ENCODE peak calls at places on chromosomes 11 and 22, in nine cellular contexts. One of them, this sample, is unnamed. For H3K36me3 and H3K4me1, the result is how much of the 10 kb centered on the place peaks cover.

GRCh38 chr22:41367680-41368542 is 13.8 kb upstream of the TEF start:
- DNase-seq in left ventricle myocardium inferior: peak
- DNase-seq in Peyer's patch: no peak
- DNase-seq in left lung: peak
- DNase-seq in OCI-LY7: no peak
- DNase-seq in kidney: peak
- DNase-seq in colonic mucosa: peak
- DNase-seq in cardiac muscle cell: peak
- DNase-seq in CD8-positive, alpha-beta T cell: no peak
- DNase-seq in this sample: no peak

GRCh38 chr22:37155971-37156370 is 6.3 kb upstream of the IL2RB start:
- DNase-seq in left ventricle myocardium inferior: no peak
- DNase-seq in Peyer's patch: no peak
- DNase-seq in left lung: peak
- DNase-seq in OCI-LY7: no peak
- DNase-seq in kidney: peak
- DNase-seq in colonic mucosa: no peak
- DNase-seq in cardiac muscle cell: no peak
- DNase-seq in CD8-positive, alpha-beta T cell: no peak
- DNase-seq in this sample: no peak

GRCh38 chr11:665707-666281 is 28.7 kb downstream of the DRD4 start:
- DNase-seq in left ventricle myocardium inferior: no peak
- DNase-seq in Peyer's patch: no peak
- DNase-seq in left lung: no peak
- DNase-seq in OCI-LY7: no peak
- DNase-seq in kidney: no peak
- DNase-seq in colonic mucosa: no peak
- DNase-seq in cardiac muscle cell: peak
- DNase-seq in CD8-positive, alpha-beta T cell: no peak
- DNase-seq in this sample: no peak

GRCh38 chr22:37194750-37195149 is 6.7 kb upstream of the C1QTNF6 start:
- DNase-seq in left ventricle myocardium inferior: no peak
- DNase-seq in Peyer's patch: no peak
- DNase-seq in left lung: no peak
- DNase-seq in OCI-LY7: no peak
- DNase-seq in kidney: no peak
- DNase-seq in colonic mucosa: no peak
- DNase-seq in cardiac muscle cell: no peak
- DNase-seq in CD8-positive, alpha-beta T cell: no peak
- DNase-seq in this sample: no peak

GRCh38 chr11:113314389-113315301 is at the start of gene TTC12:
- DNase-seq in left ventricle myocardium inferior: peak
- DNase-seq in Peyer's patch: peak
- DNase-seq in left lung: peak
- DNase-seq in OCI-LY7: peak
- DNase-seq in kidney: peak
- DNase-seq in colonic mucosa: peak
- DNase-seq in cardiac muscle cell: peak
- DNase-seq in CD8-positive, alpha-beta T cell: peak
- DNase-seq in this sample: peak

GRCh38 chr22:31628969-31629723 is 32.9 kb downstream of the PISD start:
- DNase-seq in left ventricle myocardium inferior: no peak
- DNase-seq in Peyer's patch: no peak
- DNase-seq in left lung: peak
- DNase-seq in OCI-LY7: no peak
- DNase-seq in kidney: no peak
- DNase-seq in colonic mucosa: no peak
- DNase-seq in cardiac muscle cell: no peak
- DNase-seq in CD8-positive, alpha-beta T cell: peak
- DNase-seq in this sample: no peak

GRCh38 chr11:96307748-96308133 is 35.3 kb downstream of the MAML2 start:
- DNase-seq in left ventricle myocardium inferior: no peak
- DNase-seq in Peyer's patch: no peak
- DNase-seq in left lung: no peak
- DNase-seq in OCI-LY7: no peak
- DNase-seq in kidney: no peak
- DNase-seq in colonic mucosa: peak
- DNase-seq in cardiac muscle cell: peak
- DNase-seq in CD8-positive, alpha-beta T cell: no peak
- DNase-seq in this sample: no peak

GRCh38 chr22:48894064-48894671 is 933.5 kb downstream of the BRD1 start:
- DNase-seq in left ventricle myocardium inferior: no peak
- DNase-seq in Peyer's patch: no peak
- DNase-seq in left lung: peak
- DNase-seq in OCI-LY7: peak
- DNase-seq in kidney: no peak
- DNase-seq in colonic mucosa: peak
- DNase-seq in cardiac muscle cell: no peak
- DNase-seq in CD8-positive, alpha-beta T cell: no peak
- DNase-seq in this sample: no peak

GRCh38 chr11:106765849-106766248 is 252.4 kb downstream of the GUCY1A2 start:
- DNase-seq in left ventricle myocardium inferior: no peak
- DNase-seq in Peyer's patch: no peak
- DNase-seq in left lung: no peak
- DNase-seq in OCI-LY7: no peak
- DNase-seq in kidney: no peak
- DNase-seq in colonic mucosa: no peak
- DNase-seq in cardiac muscle cell: no peak
- DNase-seq in CD8-positive, alpha-beta T cell: no peak
- DNase-seq in this sample: no peak

GRCh38 chr11:2523821-2524391 is 79.1 kb downstream of the KCNQ1 start:
- DNase-seq in left ventricle myocardium inferior: peak
- DNase-seq in Peyer's patch: peak
- DNase-seq in left lung: peak
- DNase-seq in OCI-LY7: no peak
- DNase-seq in kidney: peak
- DNase-seq in colonic mucosa: no peak
- DNase-seq in cardiac muscle cell: no peak
- DNase-seq in CD8-positive, alpha-beta T cell: no peak
- DNase-seq in this sample: no peak

GRCh38 chr22:22196018-22196533 is 48.5 kb upstream of the VPREB1 start:
- DNase-seq in left ventricle myocardium inferior: no peak
- DNase-seq in Peyer's patch: no peak
- DNase-seq in left lung: no peak
- DNase-seq in OCI-LY7: peak
- DNase-seq in kidney: no peak
- DNase-seq in colonic mucosa: no peak
- DNase-seq in cardiac muscle cell: no peak
- DNase-seq in CD8-positive, alpha-beta T cell: no peak
- DNase-seq in this sample: no peak

GRCh38 chr22:23397008-23397617 is 183.0 kb downstream of the IGLL1 start:
- DNase-seq in left ventricle myocardium inferior: no peak
- DNase-seq in Peyer's patch: peak
- DNase-seq in left lung: no peak
- DNase-seq in OCI-LY7: no peak
- DNase-seq in kidney: no peak
- DNase-seq in colonic mucosa: no peak
- DNase-seq in cardiac muscle cell: no peak
- DNase-seq in CD8-positive, alpha-beta T cell: no peak
- DNase-seq in this sample: no peak

GRCh38 chr11:107962181-107962580 is 33.9 kb downstream of the RAB39A start:
- DNase-seq in left ventricle myocardium inferior: no peak
- DNase-seq in Peyer's patch: no peak
- DNase-seq in left lung: no peak
- DNase-seq in OCI-LY7: no peak
- DNase-seq in kidney: no peak
- DNase-seq in colonic mucosa: no peak
- DNase-seq in cardiac muscle cell: peak
- DNase-seq in CD8-positive, alpha-beta T cell: no peak
- DNase-seq in this sample: no peak

GRCh38 chr22:27185903-27186302 is 528.5 kb downstream of the MIAT start:
- DNase-seq in left ventricle myocardium inferior: no peak
- DNase-seq in Peyer's patch: no peak
- DNase-seq in left lung: no peak
- DNase-seq in OCI-LY7: no peak
- DNase-seq in kidney: peak
- DNase-seq in colonic mucosa: no peak
- DNase-seq in cardiac muscle cell: no peak
- DNase-seq in CD8-positive, alpha-beta T cell: no peak
- DNase-seq in this sample: no peak

GRCh38 chr11:65112551-65113360 is 1.1 kb downstream of the TM7SF2 start:
- DNase-seq in left ventricle myocardium inferior: peak
- DNase-seq in Peyer's patch: peak
- DNase-seq in left lung: peak
- DNase-seq in OCI-LY7: peak
- DNase-seq in kidney: peak
- DNase-seq in colonic mucosa: peak
- DNase-seq in cardiac muscle cell: no peak
- DNase-seq in CD8-positive, alpha-beta T cell: peak
- DNase-seq in this sample: peak

DNA sequence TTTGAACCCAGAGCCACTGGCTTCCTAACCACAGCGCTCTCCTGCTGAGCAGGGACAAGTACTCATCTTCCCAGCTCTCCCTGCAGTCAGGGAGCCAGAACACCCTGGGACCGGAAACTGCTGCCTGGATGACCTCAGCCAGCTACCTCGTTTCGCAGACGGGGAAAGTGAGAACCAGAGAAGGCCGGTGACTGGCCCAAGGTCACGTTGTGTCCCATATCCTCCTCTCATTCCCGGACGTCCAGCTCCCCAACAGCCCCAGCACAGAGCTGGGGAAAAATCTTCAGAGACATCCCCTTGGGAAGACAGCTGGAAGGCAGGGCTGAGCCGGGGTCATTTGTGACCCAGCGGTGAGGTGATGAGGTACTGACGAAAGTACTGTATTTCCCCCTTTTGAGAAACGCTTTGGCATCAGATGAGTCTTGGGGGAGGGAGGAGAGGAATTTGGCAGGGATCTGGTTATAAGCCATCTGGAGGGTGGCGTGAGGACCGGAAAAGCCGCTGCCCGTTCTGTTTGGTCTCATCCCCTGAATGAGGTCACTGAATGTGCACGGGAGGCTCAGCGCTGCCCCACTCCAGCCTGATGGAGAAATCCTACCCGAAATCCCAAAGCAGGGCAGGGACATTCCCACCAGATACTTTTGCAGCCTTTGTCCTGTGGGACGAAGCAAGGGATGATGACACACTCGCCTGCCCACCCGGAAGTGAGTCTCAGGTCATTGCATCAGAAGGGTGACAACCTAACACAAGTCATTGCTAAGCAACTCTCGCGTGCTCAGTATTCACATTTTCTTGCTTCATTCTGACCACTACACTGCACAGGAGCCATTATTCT is 41.1 kb downstream of the LIF start:
- DNase-seq in left ventricle myocardium inferior: peak
- DNase-seq in Peyer's patch: no peak
- DNase-seq in left lung: no peak
- DNase-seq in OCI-LY7: no peak
- DNase-seq in kidney: peak
- DNase-seq in colonic mucosa: no peak
- DNase-seq in cardiac muscle cell: peak
- DNase-seq in CD8-positive, alpha-beta T cell: no peak
- DNase-seq in this sample: no peak
- H3K27ac ChIP-seq in left ventricle myocardium inferior: peak
- H3K27ac ChIP-seq in Peyer's patch: peak
- H3K27ac ChIP-seq in left lung: peak
- H3K27ac ChIP-seq in OCI-LY7: no peak
- H3K27ac ChIP-seq in kidney: peak
- H3K27ac ChIP-seq in colonic mucosa: no peak
- H3K27ac ChIP-seq in cardiac muscle cell: no peak
- H3K27ac ChIP-seq in CD8-positive, alpha-beta T cell: no peak
- H3K27ac ChIP-seq in this sample: no peak

GRCh38 chr22:18042685-18043084 is 18.3 kb upstream of the MICAL3 start:
- DNase-seq in left ventricle myocardium inferior: no peak
- DNase-seq in Peyer's patch: no peak
- DNase-seq in left lung: no peak
- DNase-seq in OCI-LY7: no peak
- DNase-seq in kidney: no peak
- DNase-seq in colonic mucosa: no peak
- DNase-seq in cardiac muscle cell: no peak
- DNase-seq in CD8-positive, alpha-beta T cell: no peak
- DNase-seq in this sample: no peak
- H3K36me3 ChIP-seq in left ventricle myocardium inferior: under half
- H3K36me3 ChIP-seq in Peyer's patch: under half
- H3K36me3 ChIP-seq in left lung: under half
- H3K36me3 ChIP-seq in OCI-LY7: under half
- H3K36me3 ChIP-seq in kidney: under half
- H3K36me3 ChIP-seq in colonic mucosa: under half
- H3K36me3 ChIP-seq in cardiac muscle cell: under half
- H3K36me3 ChIP-seq in CD8-positive, alpha-beta T cell: under half
- H3K36me3 ChIP-seq in this sample: under half

DNA sequence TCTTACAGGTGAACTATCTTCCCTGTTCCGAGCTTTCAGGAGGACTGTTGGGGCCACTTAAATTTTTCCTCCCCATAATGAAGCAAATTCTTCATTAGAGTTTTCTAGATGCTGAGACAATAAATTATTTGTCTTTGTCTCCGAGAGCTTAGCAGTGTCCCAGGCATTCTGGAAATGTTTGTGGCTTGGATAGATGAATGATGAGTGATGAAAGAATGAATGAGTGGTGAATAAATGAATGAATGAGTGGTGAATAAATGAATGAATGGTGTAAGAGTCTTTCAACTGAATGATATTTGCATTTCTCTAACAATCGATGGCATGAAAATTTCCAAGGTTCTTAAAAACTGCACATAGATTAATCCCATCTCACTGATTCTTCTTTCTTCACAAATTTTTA is 52.8 kb downstream of the AHNAK start:
- DNase-seq in left ventricle myocardium inferior: no peak
- DNase-seq in Peyer's patch: no peak
- DNase-seq in left lung: no peak
- DNase-seq in OCI-LY7: no peak
- DNase-seq in kidney: no peak
- DNase-seq in colonic mucosa: no peak
- DNase-seq in cardiac muscle cell: no peak
- DNase-seq in CD8-positive, alpha-beta T cell: no peak
- DNase-seq in this sample: no peak
- H3K4me1 ChIP-seq in left ventricle myocardium inferior: under half
- H3K4me1 ChIP-seq in Peyer's patch: under half
- H3K4me1 ChIP-seq in left lung: under half
- H3K4me1 ChIP-seq in OCI-LY7: under half
- H3K4me1 ChIP-seq in kidney: under half
- H3K4me1 ChIP-seq in colonic mucosa: under half
- H3K4me1 ChIP-seq in cardiac muscle cell: under half
- H3K4me1 ChIP-seq in CD8-positive, alpha-beta T cell: under half
- H3K4me1 ChIP-seq in this sample: under half

DNA sequence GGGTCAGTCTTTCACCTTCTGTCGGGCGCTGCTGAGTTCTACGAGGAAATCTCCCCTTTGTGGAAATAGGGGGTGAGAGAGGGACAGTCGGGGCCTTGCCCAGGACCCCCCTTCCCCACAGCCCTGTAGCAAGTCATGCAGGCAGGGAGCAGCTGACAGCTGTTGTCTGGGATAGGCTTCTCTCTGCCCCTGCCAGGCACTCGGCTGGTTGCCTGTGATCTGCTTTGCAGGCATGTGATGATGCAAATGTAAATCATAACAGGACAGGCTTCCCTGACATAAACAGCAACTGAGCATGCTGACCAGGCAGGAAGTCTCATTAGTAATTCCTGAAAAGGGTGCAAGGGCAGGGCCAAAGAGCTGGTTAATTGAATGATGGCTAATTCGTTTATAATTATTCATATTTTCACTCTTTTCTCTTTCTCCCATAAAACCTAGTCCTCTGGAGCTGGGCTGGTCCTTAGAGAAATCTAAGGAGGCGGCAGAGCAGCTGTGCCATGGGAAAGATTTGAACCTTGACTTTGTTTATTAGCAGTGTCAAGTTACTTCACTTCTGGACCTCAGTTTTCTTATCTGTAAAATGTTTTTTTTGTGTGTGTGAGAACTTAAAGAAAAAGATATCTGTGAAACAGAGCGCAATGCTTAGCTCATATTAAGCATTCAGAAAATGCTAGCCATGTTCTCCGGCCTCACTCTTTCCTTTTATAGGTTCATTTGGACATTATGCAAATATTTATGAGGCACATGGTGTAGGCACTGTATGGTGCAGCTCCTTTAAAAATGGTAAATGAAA is 129.7 kb downstream of the LDLRAD3 start:
- DNase-seq in left ventricle myocardium inferior: peak
- DNase-seq in Peyer's patch: no peak
- DNase-seq in left lung: peak
- DNase-seq in OCI-LY7: no peak
- DNase-seq in kidney: peak
- DNase-seq in colonic mucosa: peak
- DNase-seq in cardiac muscle cell: peak
- DNase-seq in CD8-positive, alpha-beta T cell: no peak
- DNase-seq in this sample: no peak
- H3K27ac ChIP-seq in left ventricle myocardium inferior: peak
- H3K27ac ChIP-seq in Peyer's patch: no peak
- H3K27ac ChIP-seq in left lung: no peak
- H3K27ac ChIP-seq in OCI-LY7: no peak
- H3K27ac ChIP-seq in kidney: no peak
- H3K27ac ChIP-seq in colonic mucosa: no peak
- H3K27ac ChIP-seq in cardiac muscle cell: no peak
- H3K27ac ChIP-seq in CD8-positive, alpha-beta T cell: no peak
- H3K27ac ChIP-seq in this sample: no peak